ENCODE peak calls at places on chromosomes 12 and 14, in four cellular contexts. One of them, this sample, is unnamed.

GRCh38 chr14:94681300-94682060 is 69.3 kb downstream of the SERPINA3 start:
- DNase-seq in H1: no peak
- DNase-seq in H9: peak; percentile 79
- DNase-seq in mesenchymal stem cell: no peak
- DNase-seq in this sample: no peak

GRCh38 chr14:70721542-70721941 is 79.8 kb downstream of the TTC9 start:
- DNase-seq in H9: no peak
- DNase-seq in H1: no peak
- DNase-seq in mesenchymal stem cell: peak; percentile 68
- DNase-seq in this sample: no peak

GRCh38 chr12:49662998-49663843 is 39.9 kb downstream of the PRPF40B start:
- DNase-seq in H1: no peak
- DNase-seq in H9: peak; percentile 78
- DNase-seq in mesenchymal stem cell: peak; percentile 97
- DNase-seq in this sample: no peak

GRCh38 chr12:76802060-76802459 is 38.1 kb downstream of the ZDHHC17 start:
- DNase-seq in H1: no peak
- DNase-seq in mesenchymal stem cell: no peak
- DNase-seq in H9: no peak
- DNase-seq in this sample: no peak

GRCh38 chr14:103846569-103847438 is 571 bp downstream of the PPP1R13B start:
- DNase-seq in H1: peak; percentile 60
- DNase-seq in mesenchymal stem cell: peak; percentile 8
- DNase-seq in H9: peak; percentile 41
- DNase-seq in this sample: no peak

GRCh38 chr12:3641428-3641883 is 111.5 kb downstream of the CRACR2A start:
- DNase-seq in mesenchymal stem cell: peak; percentile 63
- DNase-seq in H9: no peak
- DNase-seq in H1: no peak
- DNase-seq in this sample: no peak

GRCh38 chr14:88852632-88853031 is 28.2 kb downstream of the TTC8 start:
- DNase-seq in H9: no peak
- DNase-seq in mesenchymal stem cell: no peak
- DNase-seq in H1: no peak
- DNase-seq in this sample: no peak

GRCh38 chr14:57302883-57303282 is 34.1 kb downstream of the AP5M1 start:
- DNase-seq in H1: no peak
- DNase-seq in H9: no peak
- DNase-seq in mesenchymal stem cell: no peak
- DNase-seq in this sample: no peak

GRCh38 chr14:33120966-33121365 is 182.3 kb downstream of the NPAS3 start:
- DNase-seq in mesenchymal stem cell: peak; percentile 49
- DNase-seq in H1: no peak
- DNase-seq in H9: no peak
- DNase-seq in this sample: no peak

GRCh38 chr12:47758584-47758833 is 171 bp downstream of the RAPGEF3 start:
- DNase-seq in H1: no peak
- DNase-seq in H9: no peak
- DNase-seq in mesenchymal stem cell: no peak
- DNase-seq in this sample: no peak
- H3K14ac ChIP-seq in H1: no peak overlapping the region
- H3K14ac ChIP-seq in H9: no peak overlapping the region
- H3K14ac ChIP-seq in mesenchymal stem cell: no peak overlapping the region
- H3K14ac ChIP-seq in this sample: peak overlapping the region; percentile 77

GRCh38 chr12:6532051-6532926 is 2.0 kb upstream of the GAPDH start:
- DNase-seq in mesenchymal stem cell: peak; percentile 100
- DNase-seq in H1: peak; percentile 62
- DNase-seq in H9: peak; percentile 90
- DNase-seq in this sample: peak; percentile 69
- H2BK12ac ChIP-seq in mesenchymal stem cell: peak overlapping the region; percentile 96
- H2BK12ac ChIP-seq in H1: peak overlapping the region; percentile 87
- H2BK12ac ChIP-seq in H9: no peak overlapping the region
- H2BK12ac ChIP-seq in this sample: no peak overlapping the region

GRCh38 chr12:13187399-13187798 is 9.1 kb upstream of the EMP1 start:
- DNase-seq in H1: no peak
- DNase-seq in mesenchymal stem cell: peak; percentile 44
- DNase-seq in H9: no peak
- DNase-seq in this sample: no peak
- H2BK15ac ChIP-seq in H1: no peak overlapping the region
- H2BK15ac ChIP-seq in mesenchymal stem cell: no peak overlapping the region
- H2BK15ac ChIP-seq in H9: no peak overlapping the region
- H2BK15ac ChIP-seq in this sample: no peak overlapping the region

GRCh38 chr14:45140661-45141187 is 5.0 kb downstream of the FANCM start:
- DNase-seq in H1: no peak
- DNase-seq in mesenchymal stem cell: no peak
- DNase-seq in H9: peak; percentile 42
- DNase-seq in this sample: no peak

GRCh38 chr14:45134051-45134958 is at the start of gene FKBP3:
- DNase-seq in mesenchymal stem cell: peak; percentile 99
- DNase-seq in H1: peak; percentile 94
- DNase-seq in H9: peak; percentile 98
- DNase-seq in this sample: peak; percentile 97

GRCh38 chr14:45135659-45136314 is at the start of gene FANCM:
- DNase-seq in H1: peak; percentile 80
- DNase-seq in mesenchymal stem cell: peak; percentile 98
- DNase-seq in H9: peak; percentile 95
- DNase-seq in this sample: peak; percentile 96

GRCh38 chr14:45133683-45134050 is 614 bp downstream of the FKBP3 start:
- DNase-seq in mesenchymal stem cell: no peak
- DNase-seq in H1: no peak
- DNase-seq in H9: no peak
- DNase-seq in this sample: no peak

GRCh38 chr14:45135181-45135580 is 549 bp upstream of the FANCM start:
- DNase-seq in H1: no peak
- DNase-seq in H9: no peak
- DNase-seq in mesenchymal stem cell: no peak
- DNase-seq in this sample: no peak
- H3K14ac ChIP-seq in H1: no peak overlapping the region
- H3K14ac ChIP-seq in H9: no peak overlapping the region
- H3K14ac ChIP-seq in mesenchymal stem cell: no peak overlapping the region
- H3K14ac ChIP-seq in this sample: no peak overlapping the region

This sample was measured in neuronal stem cell.